ENCODE peak calls at places on chromosomes 6 and 20, in nine cellular contexts. J, K, Y, A, O, Z, X, P and H are unnamed samples.

GRCh38 chr6:14280766-14281293 is 163.3 kb downstream of the CD83 start:
- DNase-seq in J (no peak), K (no peak), Y (no peak), A (no peak), O (peak; percentile 43), Z (no peak), X (no peak), P (no peak), H (no peak)

GRCh38 chr6:55069132-55069781 is 105.1 kb upstream of the HCRTR2 start:
- DNase-seq in J (peak; percentile 22), K (peak; percentile 36), Y (no peak), A (peak; percentile 25), O (no peak), Z (peak; percentile 66), X (no peak), P (no peak), H (peak; percentile 45)

GRCh38 chr20:32251470-32251869 is 26.0 kb upstream of the KIF3B start:
- DNase-seq in J (no peak), K (no peak), Y (no peak), A (no peak), O (no peak), Z (no peak), X (no peak), P (no peak), H (no peak)

GRCh38 chr20:47019106-47019824 is 124.6 kb downstream of the EYA2 start:
- DNase-seq in J (no peak), K (peak; percentile 75), Y (no peak), A (no peak), O (no peak), Z (peak; percentile 71), X (no peak), P (no peak), H (no peak)

GRCh38 chr6:104887350-104887749 is 27.6 kb upstream of the HACE1 start:
- DNase-seq in J (no peak), K (peak; percentile 30), Y (peak; percentile 10), A (no peak), O (no peak), Z (peak; percentile 63), X (no peak), P (no peak), H (no peak)

GRCh38 chr6:16683524-16684194 is 77.6 kb downstream of the ATXN1 start:
- DNase-seq in J (no peak), K (peak; percentile 65), Y (no peak), A (peak; percentile 47), O (no peak), Z (no peak), X (no peak), P (no peak), H (no peak)

GRCh38 chr20:58065508-58066361 is 162.7 kb downstream of the ANKRD60 start:
- DNase-seq in J (no peak), K (peak; percentile 58), Y (no peak), A (no peak), O (no peak), Z (no peak), X (no peak), P (no peak), H (no peak)

GRCh38 chr6:26159417-26160273 is 72.4 kb downstream of the HFE start:
- DNase-seq in J (no peak), K (peak; percentile 25), Y (peak; percentile 47), A (no peak), O (no peak), Z (peak; percentile 32), X (no peak), P (no peak), H (no peak)

GRCh38 chr20:63051911-63052310 is 45.1 kb upstream of the BHLHE23 start:
- DNase-seq in J (no peak), K (no peak), Y (no peak), A (no peak), O (no peak), Z (no peak), X (no peak), P (no peak), H (no peak)

GRCh38 chr6:146859206-146859605 is 260.4 kb downstream of the ADGB start:
- DNase-seq in J (no peak), K (no peak), Y (no peak), A (no peak), O (no peak), Z (no peak), X (no peak), P (no peak), H (no peak)

GRCh38 chr6:89098461-89098860 is 17.9 kb downstream of the PNRC1 start:
- DNase-seq in J (no peak), K (no peak), Y (peak; percentile 58), A (no peak), O (no peak), Z (no peak), X (no peak), P (no peak), H (no peak)

GRCh38 chr20:20956586-20956985 is 149.6 kb downstream of the LINC00237 start:
- DNase-seq in J (no peak), K (no peak), Y (no peak), A (no peak), O (no peak), Z (no peak), X (no peak), P (no peak), H (no peak)

GRCh38 chr6:82363368-82364086 is at the start of gene TPBG:
- DNase-seq in J (peak; percentile 86), K (peak; percentile 66), Y (no peak), A (peak; percentile 52), O (peak; percentile 90), Z (peak; percentile 79), X (peak; percentile 77), P (no peak), H (peak; percentile 25)

GRCh38 chr20:9359561-9360308 is 154.7 kb upstream of the LAMP5 start:
- DNase-seq in J (peak; percentile 13), K (peak; percentile 69), Y (no peak), A (peak; percentile 41), O (peak; percentile 62), Z (peak; percentile 71), X (peak; percentile 55), P (no peak), H (peak; percentile 8)

GRCh38 chr20:40960521-40960956 is 68.1 kb upstream of the TOP1 start:
- DNase-seq in J (no peak), K (peak; percentile 37), Y (no peak), A (no peak), O (peak; percentile 43), Z (no peak), X (no peak), P (peak; percentile 3), H (no peak)

GRCh38 chr6:2231438-2231837 is 14.0 kb downstream of the GMDS start:
- DNase-seq in J (no peak), K (no peak), Y (no peak), A (no peak), O (no peak), Z (no peak), X (no peak), P (no peak), H (no peak)

GRCh38 chr6:22826961-22827360 is 257.6 kb downstream of the HDGFL1 start:
- DNase-seq in J (no peak), K (no peak), Y (no peak), A (no peak), O (no peak), Z (no peak), X (no peak), P (no peak), H (no peak)

GRCh38 chr6:152943260-152943897 is 39.5 kb downstream of the FBXO5 start:
- DNase-seq in J (peak; percentile 13), K (no peak), Y (no peak), A (no peak), O (no peak), Z (no peak), X (no peak), P (no peak), H (no peak)

GRCh38 chr6:89436226-89436625 is 3.3 kb downstream of the ANKRD6 start:
- DNase-seq in J (no peak), K (no peak), Y (no peak), A (no peak), O (no peak), Z (no peak), X (no peak), P (no peak), H (no peak)

GRCh38 chr6:149332602-149333311 is 15.2 kb downstream of the TAB2 start:
- DNase-seq in J (no peak), K (no peak), Y (no peak), A (no peak), O (no peak), Z (no peak), X (no peak), P (no peak), H (no peak)

GRCh38 chr20:57332105-57333089 is 2.8 kb downstream of the SPO11 start:
- DNase-seq in J (no peak), K (no peak), Y (no peak), A (no peak), O (no peak), Z (peak; percentile 43), X (no peak), P (no peak), H (no peak)

GRCh38 chr6:161272600-161273355 is 1.1 kb downstream of the AGPAT4 start:
- DNase-seq in J (no peak), K (no peak), Y (no peak), A (no peak), O (no peak), Z (peak; percentile 51), X (no peak), P (no peak), H (no peak)

GRCh38 chr20:14235355-14235754 is 102.1 kb downstream of the FLRT3 start:
- DNase-seq in J (peak; percentile 49), K (peak; percentile 37), Y (no peak), A (no peak), O (no peak), Z (peak; percentile 9), X (no peak), P (no peak), H (no peak)

GRCh38 chr6:147950623-147950987 is 392.0 kb upstream of the SASH1 start:
- DNase-seq in J (no peak), K (peak; percentile 7), Y (no peak), A (no peak), O (no peak), Z (no peak), X (no peak), P (no peak), H (no peak)

GRCh38 chr20:9323622-9324021 is 190.8 kb upstream of the LAMP5 start:
- DNase-seq in J (no peak), K (no peak), Y (no peak), A (no peak), O (peak; percentile 57), Z (peak; percentile 19), X (no peak), P (no peak), H (no peak)

GRCh38 chr6:33160728-33161323 is 31.4 kb downstream of the COL11A2 start:
- DNase-seq in J (peak; percentile 80), K (peak; percentile 91), Y (no peak), A (peak; percentile 31), O (no peak), Z (peak; percentile 65), X (peak; percentile 80), P (no peak), H (no peak)

GRCh38 chr6:9089724-9090123 is 654.4 kb upstream of the SLC35B3 start:
- DNase-seq in J (no peak), K (no peak), Y (no peak), A (no peak), O (no peak), Z (no peak), X (no peak), P (no peak), H (no peak)